ENCODE peak calls at places on chromosomes 12 and 14, in four cellular contexts. N is iPS DF 6.9, Q is aorta, I is BJ. D is an unnamed sample. For H3K27me3, the result is how much of the 10 kb centered on the place peaks cover.

GRCh38 chr12:101582937-101583336 is 11.8 kb upstream of the MYBPC1 start:
- DNase-seq in N (no peak), Q (no peak), I (no peak), D (no peak)

GRCh38 chr12:59086124-59086523 is 165.8 kb upstream of the LRIG3 start:
- DNase-seq in N (no peak), Q (no peak), I (no peak), D (no peak)

GRCh38 chr14:23168246-23168645 is 15.2 kb downstream of the SLC7A8 start:
- DNase-seq in N (no peak), Q (no peak), I (no peak), D (no peak)

GRCh38 chr12:126719886-126720666 is 1546.9 kb upstream of the TMEM132C start:
- DNase-seq in N (no peak), Q (no peak), I (no peak), D (no peak)

GRCh38 chr14:105496831-105497591 is 6.0 kb downstream of the TEDC1 start:
- DNase-seq in N (no peak), Q (peak), I (no peak), D (peak)

GRCh38 chr12:79887912-79888311 is 47.0 kb downstream of the PPP1R12A start:
- DNase-seq in N (no peak), Q (no peak), I (no peak), D (no peak)

GRCh38 chr14:33110737-33111443 is 172.2 kb downstream of the NPAS3 start:
- DNase-seq in N (no peak), Q (no peak), I (no peak), D (no peak)

GRCh38 chr12:2064078-2064507 is 11.3 kb downstream of the CACNA1C start:
- DNase-seq in N (no peak), Q (no peak), I (no peak), D (no peak)

GRCh38 chr12:43348221-43348620 is 203.8 kb downstream of the ADAMTS20 start:
- DNase-seq in N (no peak), Q (no peak), I (no peak), D (no peak)

GRCh38 chr14:24429395-24430142 is at the start of the genes CBLN3 and KHNYN:
- DNase-seq in N (no peak), Q (peak), I (no peak), D (peak)

DNA sequence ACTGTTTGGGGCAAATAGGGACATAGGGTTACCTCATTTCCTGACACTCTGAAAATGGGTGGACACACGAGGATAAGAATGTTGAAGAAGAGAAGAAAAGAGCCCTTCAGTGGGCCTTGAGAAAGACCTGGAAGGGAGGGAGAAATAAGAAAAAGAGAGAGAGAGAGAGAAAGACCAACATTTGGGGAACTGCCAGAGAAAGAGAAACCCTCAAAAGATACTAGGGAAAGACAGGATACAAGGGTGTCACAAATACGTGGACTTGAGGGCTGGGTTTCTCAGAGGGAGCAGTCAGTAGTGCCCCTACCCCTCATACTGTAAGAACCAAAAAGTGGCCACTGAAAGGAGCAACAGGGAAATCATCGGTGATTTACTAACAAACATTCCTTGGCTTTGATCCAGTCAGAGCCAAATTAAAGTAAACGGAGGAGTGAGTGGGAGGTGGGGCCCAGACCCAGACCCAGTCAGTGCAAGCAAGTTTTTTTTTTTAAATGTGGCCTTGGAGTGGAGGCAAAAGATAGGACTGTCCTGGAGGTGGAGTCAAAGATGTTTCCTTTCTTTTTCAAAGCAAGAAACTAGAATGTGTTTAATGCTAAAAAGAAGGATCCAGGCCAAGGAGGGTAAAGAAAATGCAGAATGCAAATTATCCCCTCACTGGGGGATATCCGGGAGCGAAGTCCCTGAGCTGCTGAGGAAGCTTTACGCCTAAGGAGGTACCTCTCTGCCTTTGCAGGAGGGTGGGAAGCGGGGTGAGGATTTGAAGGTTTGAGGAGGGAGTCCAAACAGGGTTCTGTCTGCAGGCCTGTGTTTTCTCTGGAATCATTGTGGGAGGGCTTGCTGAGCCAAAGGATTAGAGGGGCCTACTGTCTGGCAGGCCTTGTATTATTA is 143.4 kb upstream of the AMIGO2 start:
- DNase-seq in N (peak), Q (no peak), I (no peak), D (peak)
- H3K4me3 ChIP-seq in N (no peak), Q (no peak), I (no peak), D (no peak)

DNA sequence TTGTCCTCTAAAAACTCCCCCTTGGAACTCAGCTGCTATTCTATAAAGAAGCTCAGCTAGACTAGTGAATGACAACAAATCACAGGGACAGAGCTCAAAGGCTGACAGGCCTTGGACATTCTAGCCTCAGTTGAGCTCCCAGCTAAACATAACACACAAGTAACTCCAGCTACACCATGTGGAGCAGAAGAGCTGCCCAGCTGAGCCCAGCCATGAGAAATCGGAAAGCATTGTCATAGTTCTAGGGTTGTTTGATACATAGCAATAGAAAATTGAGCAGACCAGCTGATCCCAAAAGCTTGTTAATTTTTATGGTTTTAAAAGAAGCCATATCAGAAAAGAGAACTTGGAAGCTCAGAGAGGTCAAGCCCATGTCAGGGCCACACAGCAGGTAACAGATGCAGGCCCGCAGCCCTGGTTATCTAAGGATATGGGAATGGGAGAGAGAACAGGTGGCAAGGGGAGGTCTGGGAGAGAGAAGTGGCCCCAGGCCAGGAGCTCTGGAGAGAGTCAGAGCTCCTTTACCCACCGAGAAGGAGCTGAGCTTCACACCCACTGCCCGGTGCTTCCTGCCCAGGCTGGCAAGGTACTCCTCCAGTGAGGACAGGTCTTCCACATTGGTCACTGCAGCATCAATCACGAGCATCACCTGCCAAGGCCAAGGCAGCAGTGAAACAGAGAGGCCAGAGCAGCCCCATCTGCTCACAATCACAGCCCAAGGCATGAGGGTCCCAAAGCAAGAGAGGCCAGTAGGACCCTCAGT is 2.9 kb downstream of the NGB start:
- DNase-seq in N (no peak), Q (peak), I (no peak), D (peak)
- H3K27me3 ChIP-seq in N (under half), Q (under half), I (under half), D (under half)

GRCh38 chr14:34628681-34629135 is 1.2 kb downstream of the SNX6 start:
- DNase-seq in N (no peak), Q (no peak), I (no peak), D (peak)
- H3K4me3 ChIP-seq in N (no peak), Q (peak), I (peak), D (no peak)

GRCh38 chr14:68253381-68253780 is 433.8 kb downstream of the RAD51B start:
- DNase-seq in N (no peak), Q (no peak), I (no peak), D (no peak)

GRCh38 chr14:68257969-68258368 is 438.4 kb downstream of the RAD51B start:
- DNase-seq in N (no peak), Q (no peak), I (no peak), D (no peak)

GRCh38 chr14:68253878-68254528 is 434.4 kb downstream of the RAD51B start:
- DNase-seq in N (no peak), Q (no peak), I (no peak), D (no peak)

GRCh38 chr14:68255697-68256178 is 436.2 kb downstream of the RAD51B start:
- DNase-seq in N (no peak), Q (no peak), I (peak), D (no peak)

GRCh38 chr14:68254669-68255527 is 435.3 kb downstream of the RAD51B start:
- DNase-seq in N (no peak), Q (no peak), I (no peak), D (no peak)
- H3K27me3 ChIP-seq in N (under half), Q (under half), I (under half), D (under half)